ENCODE peak calls at places on chromosomes 7 and 10, in five cellular contexts. D, W, B, V and T are unnamed samples.

GRCh38 chr7:99314504-99314903 is 11.2 kb upstream of the ARPC1A start:
- DNase-seq in B (no peak), V (no peak), D (no peak), W (no peak), T (no peak)

GRCh38 chr7:512541-513311 is 6.9 kb downstream of the PDGFA start:
- DNase-seq in D (no peak), W (no peak), V (no peak), B (no peak), T (no peak)

GRCh38 chr7:127034171-127034806 is 218.5 kb downstream of the GRM8 start:
- DNase-seq in V (no peak), B (no peak), W (no peak), D (no peak), T (no peak)

GRCh38 chr10:103244663-103245271 is 920 bp upstream of the RPEL1 start:
- DNase-seq in V (peak), W (peak), B (peak), D (peak), T (peak)

GRCh38 chr7:35849158-35849831 is 48.4 kb downstream of the SEPTIN7 start:
- DNase-seq in B (peak), V (no peak), W (no peak), D (no peak), T (no peak)

GRCh38 chr7:146683439-146683838 is 566.8 kb downstream of the CNTNAP2 start:
- DNase-seq in V (no peak), W (no peak), D (no peak), B (no peak), T (no peak)

GRCh38 chr7:104967595-104967994 is 46.4 kb upstream of the KMT2E start:
- DNase-seq in D (no peak), B (no peak), W (no peak), V (peak), T (no peak)

GRCh38 chr7:80078882-80079281 is 55.7 kb upstream of the GNAI1 start:
- DNase-seq in D (no peak), B (peak), V (no peak), W (no peak), T (no peak)

GRCh38 chr10:22252286-22252800 is 34.5 kb upstream of the EBLN1 start:
- DNase-seq in W (no peak), D (no peak), V (peak), B (peak), T (no peak)

GRCh38 chr10:77637986-77638765 is 568 bp upstream of the KCNMA1 start:
- DNase-seq in W (no peak), D (peak), B (peak), V (peak), T (no peak)

GRCh38 chr7:91564101-91564500 is 299.9 kb downstream of the FZD1 start:
- DNase-seq in V (no peak), D (no peak), B (no peak), W (no peak), T (no peak)
- H3K4me3 ChIP-seq in V (no peak), D (no peak), B (no peak), W (no peak), T (no peak)

DNA sequence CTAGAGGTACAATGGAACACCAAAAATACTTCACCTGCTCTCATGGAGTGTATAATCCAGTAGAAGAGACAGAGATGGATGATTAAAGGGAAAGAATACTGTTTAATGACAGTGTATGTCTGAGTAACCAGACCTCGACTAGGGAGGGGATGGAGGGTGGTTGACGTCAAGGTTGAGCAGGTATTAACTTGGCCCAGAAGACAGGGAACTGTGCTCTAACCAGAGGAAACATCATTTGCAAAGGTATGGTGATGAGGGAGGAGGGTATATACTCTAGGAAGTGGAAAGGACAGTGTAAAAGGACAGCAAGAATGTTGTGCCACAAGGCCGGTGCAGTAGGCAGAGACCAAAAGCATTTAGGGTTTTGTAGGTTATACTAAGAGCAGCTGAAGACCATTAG is 2.9 kb downstream of the MIOS start:
- DNase-seq in D (no peak), B (no peak), W (no peak), V (no peak), T (no peak)
- H3K27ac ChIP-seq in D (no peak), B (peak), W (no peak), V (no peak), T (no peak)

GRCh38 chr10:121928528-121928884 is 675 bp upstream of the ATE1 start:
- DNase-seq in W (no peak), B (no peak), V (peak), D (no peak), T (no peak)

GRCh38 chr10:121926669-121927360 is 1.0 kb downstream of the ATE1 start:
- DNase-seq in B (peak), V (peak), D (peak), W (no peak), T (no peak)

GRCh38 chr10:121927361-121927840 is 430 bp downstream of the ATE1 start:
- DNase-seq in B (no peak), D (peak), V (peak), W (peak), T (no peak)

GRCh38 chr10:121927841-121928527 is at the start of gene ATE1:
- DNase-seq in W (peak), D (peak), B (peak), V (peak), T (peak)

GRCh38 chr10:121926157-121926556 is 1.7 kb downstream of the ATE1 start:
- DNase-seq in B (no peak), W (no peak), D (no peak), V (no peak), T (no peak)
- H3K4me3 ChIP-seq in B (peak), W (peak), D (peak), V (no peak), T (peak)

GRCh38 chr7:141460781-141461715 is 90.2 kb upstream of the AGK start:
- DNase-seq in D (no peak), W (no peak), B (peak), V (peak), T (no peak)
- H3K27ac ChIP-seq in D (no peak), W (peak), B (no peak), V (no peak), T (no peak)

GRCh38 chr10:79354141-79354540 is 6.9 kb downstream of the PPIF start:
- DNase-seq in W (no peak), V (no peak), D (no peak), B (no peak), T (no peak)

GRCh38 chr10:79355420-79356010 is 8.2 kb downstream of the PPIF start:
- DNase-seq in W (no peak), B (no peak), D (no peak), V (no peak), T (no peak)

GRCh38 chr10:79356104-79356503 is 8.8 kb downstream of the PPIF start:
- DNase-seq in D (no peak), V (no peak), W (no peak), B (no peak), T (no peak)

GRCh38 chr10:79353726-79354125 is 6.5 kb downstream of the PPIF start:
- DNase-seq in W (no peak), B (no peak), V (no peak), D (no peak), T (no peak)

GRCh38 chr10:79354615-79355014 is 7.3 kb downstream of the PPIF start:
- DNase-seq in W (no peak), D (no peak), V (no peak), B (no peak), T (no peak)
- H3K4me3 ChIP-seq in W (no peak), D (no peak), V (no peak), B (no peak), T (no peak)

GRCh38 chr10:29007748-29008610 is 280.9 kb upstream of the LYZL1 start:
- DNase-seq in W (no peak), V (no peak), B (peak), D (no peak), T (no peak)
- H3K27ac ChIP-seq in W (no peak), V (peak), B (no peak), D (peak), T (no peak)

DNA sequence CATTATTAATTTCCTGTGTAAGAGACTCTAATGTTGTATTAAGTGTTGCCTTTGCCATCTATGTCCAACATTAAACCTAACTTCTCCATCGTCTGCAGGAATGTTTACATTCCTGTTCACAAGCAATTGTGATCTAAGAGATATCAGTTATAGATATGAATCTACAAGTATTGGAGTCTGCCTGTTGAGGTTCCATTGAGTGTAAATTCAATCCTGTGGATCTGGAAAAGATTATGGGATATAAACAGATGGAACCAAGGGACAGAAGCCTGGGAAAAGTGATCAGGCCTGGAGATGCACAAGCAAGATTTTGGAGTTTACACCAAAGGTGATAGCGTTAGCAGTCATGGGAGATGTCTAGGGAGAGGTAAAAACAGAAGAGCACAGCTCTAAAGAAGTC is 135.5 kb downstream of the LSMEM1 start:
- DNase-seq in V (peak), D (no peak), W (no peak), B (no peak), T (no peak)
- H3K4me3 ChIP-seq in V (no peak), D (no peak), W (no peak), B (no peak), T (no peak)

GRCh38 chr10:29256531-29256930 is 32.3 kb upstream of the LYZL1 start:
- DNase-seq in D (no peak), V (no peak), W (no peak), B (no peak), T (no peak)

GRCh38 chr10:29255117-29255516 is 33.8 kb upstream of the LYZL1 start:
- DNase-seq in D (no peak), W (no peak), V (no peak), B (no peak), T (no peak)

GRCh38 chr10:29256019-29256418 is 32.9 kb upstream of the LYZL1 start:
- DNase-seq in D (no peak), B (no peak), V (no peak), W (no peak), T (no peak)

GRCh38 chr10:29257784-29258135 is 31.1 kb upstream of the LYZL1 start:
- DNase-seq in D (no peak), B (no peak), V (no peak), W (no peak), T (no peak)

DNA sequence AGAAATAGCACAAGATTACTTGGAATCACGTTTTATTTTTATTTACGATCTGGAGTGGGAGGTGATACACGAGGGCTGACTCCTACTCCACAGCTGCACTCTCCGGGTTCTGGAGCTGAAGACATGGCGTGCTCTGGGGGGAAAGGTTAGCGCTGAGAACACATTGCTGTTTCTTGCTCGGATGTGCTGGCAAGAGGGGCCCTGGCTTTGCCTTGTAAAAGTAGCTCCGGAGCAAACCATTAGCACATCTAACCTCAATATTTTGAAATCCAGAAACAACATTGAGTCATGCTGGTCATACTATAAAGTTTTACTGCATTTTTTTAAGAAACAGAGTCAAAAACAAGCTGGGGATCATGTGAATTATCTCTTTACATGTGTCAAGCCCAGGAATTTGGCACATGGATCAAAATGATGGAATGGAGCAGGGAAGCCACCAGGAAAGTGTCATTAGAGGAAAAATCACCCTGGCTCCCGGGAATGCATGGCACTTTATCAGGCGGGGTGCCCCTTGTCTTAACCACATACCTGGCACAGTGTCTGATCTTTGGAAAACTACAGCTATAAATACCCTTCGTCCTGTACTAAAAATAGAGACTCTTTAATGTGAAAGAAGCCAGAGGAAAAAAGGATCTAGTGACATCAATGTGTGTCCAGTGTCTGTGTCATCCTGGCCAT is 31.6 kb upstream of the LYZL1 start:
- DNase-seq in V (peak), D (no peak), B (no peak), W (no peak), T (peak)
- H3K27ac ChIP-seq in V (peak), D (no peak), B (no peak), W (no peak), T (peak)